ENCODE peak calls at places on chromosomes 1 and 21, in six cellular contexts. F, E, P, C, H and N are unnamed samples.

GRCh38 chr1:7576946-7577657 is 194.0 kb upstream of the VAMP3 start:
- DNase-seq in F (no peak), E (no peak), P (no peak), C (peak), H (peak), N (no peak)

GRCh38 chr1:44723496-44724407 is 7.2 kb downstream of the RNU5D-1 start:
- DNase-seq in F (no peak), E (no peak), P (no peak), C (no peak), H (no peak), N (no peak)

GRCh38 chr1:32249831-32250525 is 1.1 kb upstream of the LCK start:
- DNase-seq in F (no peak), E (no peak), P (peak), C (no peak), H (peak), N (no peak)

GRCh38 chr1:19448491-19449439 is 36.6 kb downstream of the CAPZB start:
- DNase-seq in F (no peak), E (no peak), P (no peak), C (peak), H (peak), N (no peak)

GRCh38 chr1:39825432-39825941 is 36.8 kb upstream of the BMP8B start:
- DNase-seq in F (no peak), E (no peak), P (no peak), C (no peak), H (peak), N (no peak)

GRCh38 chr1:164093543-164093942 is 465.4 kb upstream of the PBX1 start:
- DNase-seq in F (no peak), E (no peak), P (no peak), C (no peak), H (no peak), N (no peak)

GRCh38 chr1:155124503-155125463 is 2.9 kb upstream of the EFNA1 start:
- DNase-seq in F (no peak), E (no peak), P (no peak), C (no peak), H (peak), N (no peak)

GRCh38 chr1:15158506-15159165 is 5.1 kb downstream of the TMEM51 start:
- DNase-seq in F (no peak), E (no peak), P (peak), C (peak), H (no peak), N (no peak)

GRCh38 chr1:91891969-91892368 is 6.0 kb upstream of the TGFBR3 start:
- DNase-seq in F (no peak), E (no peak), P (no peak), C (no peak), H (no peak), N (no peak)

GRCh38 chr1:44484155-44484688 is 79.2 kb downstream of the RNF220 start:
- DNase-seq in F (no peak), E (no peak), P (peak), C (no peak), H (no peak), N (no peak)

GRCh38 chr1:206833741-206834140 is 31.7 kb upstream of the IL20 start:
- DNase-seq in F (no peak), E (no peak), P (no peak), C (no peak), H (peak), N (no peak)

GRCh38 chr1:115107501-115108260 is 18.4 kb upstream of the TSPAN2 start:
- DNase-seq in F (no peak), E (no peak), P (no peak), C (peak), H (no peak), N (no peak)

GRCh38 chr1:41492341-41492848 is 7.9 kb upstream of the EDN2 start:
- DNase-seq in F (no peak), E (no peak), P (no peak), C (no peak), H (peak), N (no peak)

GRCh38 chr1:1431845-1432565 is 3.5 kb upstream of the VWA1 start:
- DNase-seq in F (no peak), E (no peak), P (peak), C (peak), H (peak), N (no peak)

GRCh38 chr1:156160744-156161181 is 7.4 kb downstream of the SEMA4A start:
- DNase-seq in F (peak), E (peak), P (no peak), C (peak), H (peak), N (peak)

GRCh38 chr1:197208945-197209344 is 59.1 kb upstream of the CRB1 start:
- DNase-seq in F (no peak), E (no peak), P (no peak), C (no peak), H (no peak), N (no peak)

GRCh38 chr1:109040627-109041613 is 982 bp downstream of the WDR47 start:
- DNase-seq in F (peak), E (no peak), P (no peak), C (peak), H (no peak), N (no peak)

GRCh38 chr1:27099904-27100796 is 54.8 kb downstream of the SLC9A1 start:
- DNase-seq in F (no peak), E (no peak), P (no peak), C (peak), H (no peak), N (no peak)

GRCh38 chr1:109541102-109541501 is 1.4 kb downstream of the GPR61 start:
- DNase-seq in F (no peak), E (no peak), P (no peak), C (no peak), H (no peak), N (no peak)

GRCh38 chr1:32960342-32960741 is 4.3 kb downstream of the RNF19B start:
- DNase-seq in F (no peak), E (no peak), P (no peak), C (no peak), H (no peak), N (no peak)

GRCh38 chr1:90973897-90974798 is 47.7 kb downstream of the ZNF644 start:
- DNase-seq in F (no peak), E (no peak), P (no peak), C (peak), H (no peak), N (peak)

GRCh38 chr1:70608815-70609214 is 197.7 kb downstream of the CTH start:
- DNase-seq in F (no peak), E (no peak), P (no peak), C (no peak), H (no peak), N (no peak)

GRCh38 chr1:66402194-66402593 is 131.8 kb upstream of the SGIP1 start:
- DNase-seq in F (no peak), E (peak), P (no peak), C (peak), H (peak), N (no peak)

GRCh38 chr1:234600418-234601216 is 9.4 kb downstream of the IRF2BP2 start:
- DNase-seq in F (no peak), E (no peak), P (peak), C (no peak), H (peak), N (no peak)

GRCh38 chr1:231724876-231725647 is 98.5 kb downstream of the DISC1 start:
- DNase-seq in F (no peak), E (no peak), P (peak), C (peak), H (peak), N (no peak)
- TF ChIP-seq CTCF in F (peak), E (no peak), P (peak), C (peak), H (no peak), N (peak)

GRCh38 chr21:36171327-36171726 is 14.7 kb downstream of the DOP1B start:
- DNase-seq in F (no peak), E (no peak), P (no peak), C (no peak), H (no peak), N (no peak)

GRCh38 chr21:36178349-36178748 is 21.7 kb downstream of the DOP1B start:
- DNase-seq in F (no peak), E (no peak), P (no peak), C (no peak), H (no peak), N (no peak)

GRCh38 chr21:36171741-36172331 is 15.2 kb downstream of the DOP1B start:
- DNase-seq in F (no peak), E (no peak), P (no peak), C (no peak), H (no peak), N (no peak)

GRCh38 chr21:36179145-36179544 is 22.5 kb downstream of the DOP1B start:
- DNase-seq in F (no peak), E (no peak), P (no peak), C (peak), H (no peak), N (no peak)

DNA sequence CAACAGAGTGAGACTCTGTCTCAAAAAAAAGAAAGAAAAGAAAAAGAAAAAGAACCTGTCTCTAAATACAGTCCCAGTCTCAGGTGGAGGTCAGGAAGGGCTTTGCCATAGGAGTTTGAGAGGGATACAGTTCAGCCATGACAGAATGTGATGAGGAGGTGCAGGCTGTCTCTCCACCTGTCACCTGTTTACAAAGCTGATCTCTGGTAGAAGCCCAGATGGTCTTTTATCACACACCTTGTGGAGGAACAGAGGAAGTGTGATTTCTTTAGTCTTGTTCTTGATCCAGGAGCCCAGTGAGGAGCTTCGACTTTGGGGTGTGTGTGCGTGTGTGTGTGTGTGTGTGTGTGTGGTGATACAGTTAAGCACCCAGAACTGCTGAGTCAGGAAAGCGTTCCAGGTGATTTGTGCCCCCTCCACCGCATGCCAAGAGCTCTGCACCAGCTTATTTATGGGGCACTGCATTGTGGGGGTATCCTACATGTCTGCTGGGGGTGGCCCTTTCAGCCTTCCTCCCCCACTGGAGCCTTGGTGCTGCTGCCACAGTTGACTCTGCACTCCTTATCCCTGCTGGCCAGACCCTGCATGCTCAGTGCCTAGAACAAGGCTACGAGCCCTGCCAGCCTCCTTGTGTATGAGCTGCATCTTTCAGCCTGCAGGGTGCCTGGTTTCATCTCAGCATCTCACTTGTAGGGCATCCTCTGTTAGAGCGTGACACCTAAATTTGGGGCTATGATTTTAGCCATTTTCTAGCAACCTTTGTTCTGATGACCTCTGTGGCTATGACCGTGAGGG is 19.3 kb downstream of the DOP1B start:
- DNase-seq in F (no peak), E (no peak), P (no peak), C (no peak), H (no peak), N (no peak)
- TF ChIP-seq CTCF in F (no peak), E (no peak), P (no peak), C (no peak), H (no peak), N (no peak)

DNA sequence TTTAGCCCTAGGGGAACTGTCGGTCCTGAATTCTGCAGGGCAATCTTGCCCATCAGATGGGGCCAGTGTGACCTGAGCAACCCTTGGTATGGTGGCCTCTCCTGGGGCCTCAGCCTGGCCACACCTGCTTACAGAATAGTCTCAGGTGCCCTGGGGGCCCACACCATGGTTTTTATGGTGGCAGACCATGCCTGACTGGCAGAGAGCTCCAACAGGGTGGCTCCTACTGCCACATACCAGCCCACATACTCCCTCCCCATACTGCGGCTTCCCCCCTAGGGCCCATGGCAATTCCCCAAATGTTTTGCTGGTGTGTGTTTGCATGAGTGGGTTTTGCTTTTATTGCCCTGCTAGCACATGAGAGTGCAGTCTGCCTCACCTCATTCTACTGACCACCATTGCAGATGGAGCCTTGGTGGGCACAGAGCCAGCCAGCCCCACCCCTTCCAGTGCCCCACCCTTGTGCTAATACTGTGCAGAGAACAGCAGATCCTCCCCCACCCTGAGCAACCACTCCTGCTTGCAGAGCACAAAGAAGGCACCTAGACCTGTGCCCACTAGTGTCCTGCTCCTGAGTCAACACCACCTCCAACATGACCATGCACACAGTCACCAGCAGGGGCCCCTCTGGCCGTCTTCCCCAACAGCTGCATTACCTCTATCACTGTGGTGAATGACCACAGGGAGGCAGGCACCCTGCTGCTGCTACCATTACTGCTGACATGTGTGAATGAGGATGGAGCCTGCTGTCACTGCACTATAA is 86.8 kb downstream of the GDAP2 start:
- DNase-seq in F (no peak), E (no peak), P (peak), C (no peak), H (no peak), N (no peak)
- TF ChIP-seq CTCF in F (peak), E (no peak), P (peak), C (no peak), H (no peak), N (no peak)

GRCh38 chr1:16920951-16921350 is 780 bp upstream of the CROCC start:
- DNase-seq in F (no peak), E (no peak), P (no peak), C (no peak), H (no peak), N (no peak)

GRCh38 chr1:16918371-16918770 is 3.4 kb upstream of the CROCC start:
- DNase-seq in F (no peak), E (no peak), P (no peak), C (no peak), H (no peak), N (no peak)

GRCh38 chr1:16913866-16914662 is 7.7 kb upstream of the CROCC start:
- DNase-seq in F (peak), E (peak), P (peak), C (peak), H (peak), N (peak)

GRCh38 chr1:16913616-16913865 is 8.2 kb upstream of the CROCC start:
- DNase-seq in F (no peak), E (no peak), P (no peak), C (no peak), H (no peak), N (no peak)

GRCh38 chr1:16915627-16915973 is 6.1 kb upstream of the CROCC start:
- DNase-seq in F (no peak), E (no peak), P (no peak), C (no peak), H (no peak), N (no peak)
- TF ChIP-seq CTCF in F (no peak), E (no peak), P (peak), C (no peak), H (no peak), N (peak)

GRCh38 chr1:12769031-12769430 is 4.5 kb upstream of the PRAMEF12 start:
- DNase-seq in F (no peak), E (no peak), P (no peak), C (no peak), H (no peak), N (no peak)

GRCh38 chr1:12760256-12760795 is 13.2 kb upstream of the PRAMEF12 start:
- DNase-seq in F (no peak), E (no peak), P (peak), C (no peak), H (no peak), N (no peak)

GRCh38 chr1:12761781-12762180 is 11.8 kb upstream of the PRAMEF12 start:
- DNase-seq in F (no peak), E (no peak), P (no peak), C (no peak), H (no peak), N (no peak)

GRCh38 chr1:12762766-12763165 is 10.8 kb upstream of the PRAMEF12 start:
- DNase-seq in F (no peak), E (no peak), P (no peak), C (no peak), H (no peak), N (no peak)

GRCh38 chr1:12764016-12764415 is 9.5 kb upstream of the PRAMEF12 start:
- DNase-seq in F (no peak), E (no peak), P (no peak), C (no peak), H (no peak), N (no peak)
- TF ChIP-seq CTCF in F (no peak), E (no peak), P (no peak), C (no peak), H (no peak), N (no peak)

GRCh38 chr1:147264158-147264768 is 21.8 kb downstream of the CHD1L start:
- DNase-seq in F (no peak), E (no peak), P (no peak), C (peak), H (no peak), N (no peak)

GRCh38 chr1:147272042-147272441 is 29.6 kb downstream of the CHD1L start:
- DNase-seq in F (no peak), E (no peak), P (no peak), C (no peak), H (no peak), N (no peak)

GRCh38 chr1:147267711-147268110 is 25.2 kb downstream of the CHD1L start:
- DNase-seq in F (no peak), E (no peak), P (no peak), C (no peak), H (no peak), N (no peak)

GRCh38 chr1:147270721-147271120 is 28.2 kb downstream of the CHD1L start:
- DNase-seq in F (no peak), E (no peak), P (no peak), C (no peak), H (no peak), N (no peak)

GRCh38 chr1:147266381-147266780 is 23.9 kb downstream of the CHD1L start:
- DNase-seq in F (no peak), E (no peak), P (no peak), C (no peak), H (no peak), N (no peak)
- TF ChIP-seq CTCF in F (no peak), E (no peak), P (no peak), C (no peak), H (no peak), N (no peak)

GRCh38 chr1:233279971-233280370 is 15.6 kb downstream of the PCNX2 start:
- DNase-seq in F (no peak), E (no peak), P (no peak), C (no peak), H (no peak), N (no peak)

GRCh38 chr1:233281711-233282581 is 13.6 kb downstream of the PCNX2 start:
- DNase-seq in F (no peak), E (no peak), P (no peak), C (peak), H (no peak), N (no peak)

GRCh38 chr1:233277637-233278413 is 17.7 kb downstream of the PCNX2 start:
- DNase-seq in F (no peak), E (no peak), P (no peak), C (no peak), H (no peak), N (no peak)

GRCh38 chr1:233282582-233282886 is 13.0 kb downstream of the PCNX2 start:
- DNase-seq in F (no peak), E (no peak), P (no peak), C (no peak), H (no peak), N (no peak)

DNA sequence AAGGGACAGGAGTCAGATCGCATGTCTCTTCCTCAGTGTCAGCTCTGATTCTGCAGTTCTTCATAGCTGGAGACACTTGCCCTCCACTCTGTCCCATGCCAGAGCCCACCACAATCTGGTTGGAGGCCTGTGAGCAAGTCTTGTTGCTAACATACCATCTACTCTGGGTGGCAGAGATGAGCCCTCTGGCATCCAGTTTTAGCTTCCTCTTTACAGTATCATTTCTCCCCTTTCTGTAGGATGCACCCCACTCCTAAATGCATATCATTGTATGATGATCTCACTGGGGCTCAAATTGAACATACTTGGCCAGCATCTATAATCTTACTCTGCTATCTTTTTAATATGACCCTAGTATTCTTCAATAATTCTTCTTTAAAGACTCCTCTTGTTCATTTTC is 16.9 kb downstream of the PCNX2 start:
- DNase-seq in F (no peak), E (no peak), P (no peak), C (no peak), H (no peak), N (no peak)
- TF ChIP-seq CTCF in F (no peak), E (no peak), P (no peak), C (no peak), H (no peak), N (no peak)

DNA sequence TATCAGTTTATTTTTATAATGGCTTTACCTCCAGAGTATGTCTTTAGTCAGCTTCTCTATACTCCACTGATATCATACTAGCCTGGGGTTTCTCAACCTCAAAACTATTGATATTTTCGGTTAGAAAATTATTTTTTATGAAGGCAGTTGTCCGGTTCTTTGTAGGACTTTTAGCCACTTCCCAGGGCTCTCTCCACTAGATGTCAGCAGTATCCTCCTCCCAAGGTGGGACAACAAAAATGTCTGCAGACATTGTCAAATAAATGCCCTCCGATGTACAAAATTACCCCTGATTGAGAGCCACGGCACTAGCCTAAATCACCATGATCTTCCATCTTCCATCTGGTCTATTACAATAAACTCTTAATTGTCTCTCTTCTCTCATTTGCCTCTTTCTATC is 4.1 kb upstream of the GRIK1 start:
- DNase-seq in F (no peak), E (no peak), P (no peak), C (no peak), H (no peak), N (no peak)
- TF ChIP-seq CTCF in F (peak), E (no peak), P (no peak), C (no peak), H (no peak), N (peak)